ENCODE peak calls at places on chromosomes 6 and 20, in four cellular contexts. One of them, this sample, is unnamed.

GRCh38 chr20:19880256-19881079 is 122.4 kb downstream of the RIN2 start:
- DNase-seq in HepG2: peak; percentile 88
- DNase-seq in WTC11: no peak
- DNase-seq in K562: no peak
- DNase-seq in this sample: peak; percentile 88

GRCh38 chr20:63249891-63250290 is 4.4 kb downstream of the NKAIN4 start:
- DNase-seq in HepG2: no peak
- DNase-seq in WTC11: no peak
- DNase-seq in K562: no peak
- DNase-seq in this sample: no peak

GRCh38 chr20:13397300-13397724 is 176.2 kb downstream of the ISM1 start:
- DNase-seq in HepG2: no peak
- DNase-seq in WTC11: no peak
- DNase-seq in K562: no peak
- DNase-seq in this sample: no peak

GRCh38 chr20:1225263-1225728 is 548 bp upstream of the RAD21L1 start:
- DNase-seq in HepG2: peak; percentile 65
- DNase-seq in WTC11: no peak
- DNase-seq in K562: no peak
- DNase-seq in this sample: no peak

GRCh38 chr20:31570021-31570463 is 35.0 kb upstream of the ID1 start:
- DNase-seq in HepG2: peak; percentile 44
- DNase-seq in WTC11: no peak
- DNase-seq in K562: no peak
- DNase-seq in this sample: no peak

GRCh38 chr6:167781066-167781767 is 45.5 kb upstream of the AFDN start:
- DNase-seq in HepG2: no peak
- DNase-seq in WTC11: no peak
- DNase-seq in K562: no peak
- DNase-seq in this sample: no peak

GRCh38 chr6:168648240-168648639 is 207.3 kb downstream of the SMOC2 start:
- DNase-seq in HepG2: no peak
- DNase-seq in WTC11: no peak
- DNase-seq in K562: no peak
- DNase-seq in this sample: no peak

GRCh38 chr6:3139090-3139903 is 18.0 kb downstream of the TUBB2A start:
- DNase-seq in HepG2: peak; percentile 98
- DNase-seq in WTC11: no peak
- DNase-seq in K562: no peak
- DNase-seq in this sample: peak; percentile 36

GRCh38 chr20:22342410-22342809 is 242.0 kb downstream of the FOXA2 start:
- DNase-seq in HepG2: no peak
- DNase-seq in WTC11: no peak
- DNase-seq in K562: no peak
- DNase-seq in this sample: no peak

GRCh38 chr6:53517021-53517420 is 27.9 kb downstream of the GCLC start:
- DNase-seq in HepG2: peak; percentile 46
- DNase-seq in WTC11: no peak
- DNase-seq in K562: no peak
- DNase-seq in this sample: peak; percentile 48

GRCh38 chr6:658244-658643 is 1.3 kb upstream of the HUS1B start:
- DNase-seq in HepG2: no peak
- DNase-seq in WTC11: no peak
- DNase-seq in K562: peak; percentile 30
- DNase-seq in this sample: no peak

GRCh38 chr6:43627008-43627825 is 1.8 kb downstream of the GTPBP2 start:
- DNase-seq in HepG2: peak; percentile 89
- DNase-seq in WTC11: no peak
- DNase-seq in K562: peak; percentile 85
- DNase-seq in this sample: peak; percentile 70

GRCh38 chr20:18138266-18138582 is 561 bp downstream of the KAT14 start:
- DNase-seq in HepG2: no peak
- DNase-seq in WTC11: peak; percentile 34
- DNase-seq in K562: no peak
- DNase-seq in this sample: no peak

GRCh38 chr6:36280467-36280866 is 10.6 kb downstream of the PNPLA1 start:
- DNase-seq in HepG2: no peak
- DNase-seq in WTC11: no peak
- DNase-seq in K562: no peak
- DNase-seq in this sample: no peak

GRCh38 chr20:52379723-52380336 is 188.3 kb upstream of the ZFP64 start:
- DNase-seq in HepG2: peak; percentile 15
- DNase-seq in WTC11: peak; percentile 57
- DNase-seq in K562: peak; percentile 53
- DNase-seq in this sample: peak; percentile 33

GRCh38 chr6:17710331-17710730 is 3.6 kb upstream of the NUP153 start:
- DNase-seq in HepG2: peak; percentile 24
- DNase-seq in WTC11: no peak
- DNase-seq in K562: no peak
- DNase-seq in this sample: no peak

GRCh38 chr6:14964901-14965300 is 281.0 kb upstream of the JARID2 start:
- DNase-seq in HepG2: no peak
- DNase-seq in WTC11: no peak
- DNase-seq in K562: no peak
- DNase-seq in this sample: no peak

GRCh38 chr6:2765896-2766766 is 938 bp downstream of the WRNIP1 start:
- DNase-seq in HepG2: no peak
- DNase-seq in WTC11: peak; percentile 47
- DNase-seq in K562: peak; percentile 86
- DNase-seq in this sample: peak; percentile 26

GRCh38 chr6:35969676-35970075 is 48.8 kb upstream of the SRPK1 start:
- DNase-seq in HepG2: no peak
- DNase-seq in WTC11: no peak
- DNase-seq in K562: no peak
- DNase-seq in this sample: no peak

GRCh38 chr6:149454405-149454848 is 30.4 kb downstream of the ZC3H12D start:
- DNase-seq in HepG2: no peak
- DNase-seq in WTC11: no peak
- DNase-seq in K562: no peak
- DNase-seq in this sample: no peak

GRCh38 chr6:3415490-3415889 is 41.4 kb downstream of the SLC22A23 start:
- DNase-seq in HepG2: no peak
- DNase-seq in WTC11: no peak
- DNase-seq in K562: no peak
- DNase-seq in this sample: no peak

GRCh38 chr6:65701325-65701724 is 5.7 kb downstream of the EYS start:
- DNase-seq in HepG2: no peak
- DNase-seq in WTC11: no peak
- DNase-seq in K562: no peak
- DNase-seq in this sample: no peak

GRCh38 chr20:51447097-51447764 is 95.3 kb downstream of the NFATC2 start:
- DNase-seq in HepG2: peak; percentile 49
- DNase-seq in WTC11: no peak
- DNase-seq in K562: no peak
- DNase-seq in this sample: peak; percentile 77

GRCh38 chr20:47905628-47906487 is 120.6 kb upstream of the SULF2 start:
- DNase-seq in HepG2: no peak
- DNase-seq in WTC11: no peak
- DNase-seq in K562: no peak
- DNase-seq in this sample: no peak

GRCh38 chr6:106976270-106976669 is 1.7 kb upstream of the CD24 start:
- DNase-seq in HepG2: no peak
- DNase-seq in WTC11: no peak
- DNase-seq in K562: no peak
- DNase-seq in this sample: no peak

GRCh38 chr6:52839124-52840055 is 1.2 kb downstream of the GSTA5 start:
- DNase-seq in HepG2: peak; percentile 79
- DNase-seq in WTC11: peak; percentile 80
- DNase-seq in K562: peak; percentile 74
- DNase-seq in this sample: peak; percentile 76

GRCh38 chr20:47172579-47172978 is 183.9 kb downstream of the ZMYND8 start:
- DNase-seq in HepG2: no peak
- DNase-seq in WTC11: no peak
- DNase-seq in K562: no peak
- DNase-seq in this sample: no peak

GRCh38 chr20:62811720-62812119 is 5.1 kb upstream of the COL9A3 start:
- DNase-seq in HepG2: no peak
- DNase-seq in WTC11: no peak
- DNase-seq in K562: no peak
- DNase-seq in this sample: no peak

GRCh38 chr6:126716826-126717514 is 377.1 kb downstream of the CENPW start:
- DNase-seq in HepG2: no peak
- DNase-seq in WTC11: no peak
- DNase-seq in K562: no peak
- DNase-seq in this sample: no peak

GRCh38 chr20:14724036-14724435 is 386.6 kb upstream of the FLRT3 start:
- DNase-seq in HepG2: no peak
- DNase-seq in WTC11: no peak
- DNase-seq in K562: no peak
- DNase-seq in this sample: no peak

GRCh38 chr6:146090474-146090873 is 61.6 kb downstream of the GRM1 start:
- DNase-seq in HepG2: no peak
- DNase-seq in WTC11: no peak
- DNase-seq in K562: no peak
- DNase-seq in this sample: no peak

GRCh38 chr6:166435574-166435973 is 52.8 kb upstream of the MPC1 start:
- DNase-seq in HepG2: no peak
- DNase-seq in WTC11: no peak
- DNase-seq in K562: no peak
- DNase-seq in this sample: no peak

GRCh38 chr20:63036266-63036665 is 29.5 kb upstream of the BHLHE23 start:
- DNase-seq in HepG2: no peak
- DNase-seq in WTC11: peak; percentile 22
- DNase-seq in K562: no peak
- DNase-seq in this sample: no peak

GRCh38 chr6:73739097-73739496 is 43.1 kb downstream of the CD109 start:
- DNase-seq in HepG2: peak; percentile 66
- DNase-seq in WTC11: no peak
- DNase-seq in K562: peak; percentile 45
- DNase-seq in this sample: peak; percentile 3
- TF ChIP-seq HMGXB4 in HepG2: no peak
- TF ChIP-seq HMGXB4 in WTC11: no peak
- TF ChIP-seq HMGXB4 in K562: no peak
- TF ChIP-seq HMGXB4 in this sample: no peak

GRCh38 chr6:99821164-99821563 is 172.9 kb downstream of the MCHR2 start:
- DNase-seq in HepG2: no peak
- DNase-seq in WTC11: no peak
- DNase-seq in K562: no peak
- DNase-seq in this sample: no peak
- TF ChIP-seq HMGXB4 in HepG2: no peak
- TF ChIP-seq HMGXB4 in WTC11: no peak
- TF ChIP-seq HMGXB4 in K562: no peak
- TF ChIP-seq HMGXB4 in this sample: no peak

GRCh38 chr20:10792291-10792690 is 118.5 kb upstream of the JAG1 start:
- DNase-seq in HepG2: no peak
- DNase-seq in WTC11: no peak
- DNase-seq in K562: no peak
- DNase-seq in this sample: no peak

GRCh38 chr20:10788055-10788454 is 114.3 kb upstream of the JAG1 start:
- DNase-seq in HepG2: no peak
- DNase-seq in WTC11: no peak
- DNase-seq in K562: no peak
- DNase-seq in this sample: no peak

GRCh38 chr20:10788877-10789276 is 115.1 kb upstream of the JAG1 start:
- DNase-seq in HepG2: no peak
- DNase-seq in WTC11: no peak
- DNase-seq in K562: no peak
- DNase-seq in this sample: no peak

GRCh38 chr20:10789386-10789785 is 115.6 kb upstream of the JAG1 start:
- DNase-seq in HepG2: no peak
- DNase-seq in WTC11: no peak
- DNase-seq in K562: no peak
- DNase-seq in this sample: no peak

DNA sequence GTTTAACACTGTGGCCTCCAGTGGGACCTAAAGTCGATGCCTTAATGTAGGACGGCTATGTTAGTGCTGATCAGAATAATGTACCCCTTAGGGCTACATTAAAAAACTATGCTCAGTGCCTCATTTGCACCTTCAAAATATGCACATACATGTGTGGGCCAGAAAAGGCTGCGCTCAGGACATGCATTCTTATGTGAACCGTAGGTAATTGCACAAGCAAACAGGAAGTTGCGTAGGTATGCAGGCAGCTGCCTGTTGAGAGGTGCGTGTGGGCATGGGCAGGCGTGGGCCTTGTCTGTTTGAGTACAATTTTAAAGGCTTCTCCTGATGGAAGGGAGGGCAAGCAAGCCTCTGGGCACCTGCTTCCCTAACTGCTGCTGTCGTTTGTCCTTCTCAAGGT is 116.2 kb upstream of the JAG1 start:
- DNase-seq in HepG2: peak; percentile 49
- DNase-seq in WTC11: no peak
- DNase-seq in K562: no peak
- DNase-seq in this sample: no peak
- TF ChIP-seq HMGXB4 in HepG2: no peak
- TF ChIP-seq HMGXB4 in WTC11: no peak
- TF ChIP-seq HMGXB4 in K562: no peak
- TF ChIP-seq HMGXB4 in this sample: no peak

GRCh38 chr6:170554888-170555137 is 644 bp downstream of the TBP start:
- DNase-seq in HepG2: no peak
- DNase-seq in WTC11: no peak
- DNase-seq in K562: no peak
- DNase-seq in this sample: no peak
- TF ChIP-seq HMGXB4 in HepG2: no peak
- TF ChIP-seq HMGXB4 in WTC11: no peak
- TF ChIP-seq HMGXB4 in K562: no peak
- TF ChIP-seq HMGXB4 in this sample: no peak